ENCODE peak calls at places on chromosome X, in six cellular contexts. J is posterior vena cava; W is mesenteric fat pad; I is spleen; P is T-helper 2 cell treated with Interferon-gamma antibody and Interleukin-4, amounts not matched to agents 5 μg/mL and 100 μg/mL, for 36 hours; X is BJ. F is an unnamed sample.
A peak's percentile ranks its signal among the peaks of the same experiment; 100 is the strongest.

GRCh38 chrX:102063445-102064074 is 61.9 kb upstream of the TCEAL2 start:
- DNase-seq in X (no peak), I (no peak), P (no peak), J (no peak), W (no peak), F (no peak)

GRCh38 chrX:121245763-121246162 is 198.4 kb downstream of the GLUD2 start:
- DNase-seq in J (no peak), I (no peak), X (no peak), W (no peak), P (no peak), F (no peak)

GRCh38 chrX:119763175-119763574 is 4.8 kb downstream of the SOWAHD start:
- DNase-seq in X (peak; percentile 62), J (no peak), P (no peak), I (no peak), W (no peak), F (no peak)

GRCh38 chrX:121360280-121360679 is 312.9 kb downstream of the GLUD2 start:
- DNase-seq in J (no peak), P (no peak), X (no peak), W (no peak), I (no peak), F (no peak)

GRCh38 chrX:153411988-153412574 is 809 bp downstream of the ZFP92 start:
- DNase-seq in W (no peak), X (no peak), I (peak; percentile 74), P (no peak), J (peak; percentile 72), F (no peak)

GRCh38 chrX:151176351-151176750 is at the start of gene GPR50:
- DNase-seq in I (no peak), J (no peak), W (no peak), X (no peak), P (no peak), F (no peak)

GRCh38 chrX:10176121-10177003 is 19.6 kb downstream of the CLCN4 start:
- DNase-seq in X (no peak), P (no peak), W (no peak), I (no peak), J (no peak), F (no peak)

GRCh38 chrX:70046978-70047377 is 2.8 kb downstream of the AWAT2 start:
- DNase-seq in W (no peak), P (no peak), J (no peak), X (no peak), I (no peak), F (peak; percentile 83)

GRCh38 chrX:42143866-42144592 is 220.7 kb upstream of the CASK start:
- DNase-seq in W (no peak), X (no peak), I (no peak), J (no peak), P (no peak), F (no peak)